ENCODE peak calls at places on chromosomes 11 and 22, in seven cellular contexts. O is PC-9; G is AG04450; D is CD8-positive, alpha-beta memory T cell; S is heart left ventricle; R is breast epithelium; F is endodermal cell. N is an unnamed sample.

GRCh38 chr11:77467993-77468392 is 5.9 kb downstream of the PAK1 start:
- DNase-seq in G (no peak), D (no peak), F (no peak), R (no peak), S (no peak), O (no peak), N (no peak)

GRCh38 chr11:116194156-116194904 is 578.5 kb downstream of the BUD13 start:
- DNase-seq in O (no peak), D (no peak), R (no peak), G (no peak), S (no peak), F (no peak), N (no peak)

GRCh38 chr11:128603752-128604472 is 16.6 kb upstream of the ETS1 start:
- DNase-seq in R (no peak), S (no peak), O (no peak), F (no peak), D (no peak), G (no peak), N (no peak)

GRCh38 chr11:131979364-131979763 is 608.9 kb downstream of the NTM start:
- DNase-seq in R (no peak), D (no peak), G (no peak), F (no peak), S (no peak), O (no peak), N (no peak)

GRCh38 chr11:130403301-130403804 is 25.1 kb downstream of the ADAMTS8 start:
- DNase-seq in S (peak; percentile 74), G (peak; percentile 90), R (no peak), O (peak; percentile 38), F (peak; percentile 69), D (no peak), N (peak; percentile 89)

GRCh38 chr11:125207866-125208425 is 43.4 kb downstream of the PKNOX2 start:
- DNase-seq in D (no peak), G (no peak), F (no peak), O (peak; percentile 63), S (no peak), R (no peak), N (no peak)

GRCh38 chr22:23305922-23306374 is 125.6 kb downstream of the BCR start:
- DNase-seq in G (no peak), R (peak; percentile 55), F (no peak), D (no peak), O (no peak), S (peak; percentile 88), N (peak; percentile 85)

GRCh38 chr22:44638966-44639739 is 62.9 kb upstream of the PRR5 start:
- DNase-seq in G (no peak), D (no peak), O (no peak), S (no peak), F (no peak), R (peak; percentile 61), N (peak; percentile 65)

GRCh38 chr22:32466496-32466895 is 2.2 kb upstream of the BPIFC start:
- DNase-seq in G (no peak), O (peak; percentile 73), S (no peak), F (no peak), R (no peak), D (no peak), N (no peak)

GRCh38 chr22:50730013-50730891 is 7.8 kb upstream of the ACR start:
- DNase-seq in G (no peak), D (no peak), R (peak; percentile 49), S (peak; percentile 59), O (no peak), F (no peak), N (peak; percentile 33)

GRCh38 chr22:30876925-30877553 is 91.5 kb downstream of the MORC2 start:
- DNase-seq in O (no peak), S (peak; percentile 58), F (no peak), R (no peak), G (no peak), D (no peak), N (peak; percentile 40)

GRCh38 chr22:43017525-43018290 is 2.8 kb upstream of the PACSIN2 start:
- DNase-seq in D (no peak), R (no peak), G (no peak), S (no peak), O (no peak), F (no peak), N (no peak)

GRCh38 chr22:43014876-43015676 is at the start of gene PACSIN2:
- DNase-seq in O (peak; percentile 97), D (peak; percentile 97), R (peak; percentile 100), F (peak; percentile 100), G (peak; percentile 96), S (peak; percentile 100), N (peak; percentile 99)

GRCh38 chr22:43014062-43014875 is 680 bp downstream of the PACSIN2 start:
- DNase-seq in O (peak; percentile 43), D (peak; percentile 46), R (peak; percentile 65), G (no peak), F (peak; percentile 83), S (peak; percentile 73), N (peak; percentile 86)

GRCh38 chr22:43013355-43014061 is 1.4 kb downstream of the PACSIN2 start:
- DNase-seq in F (no peak), O (peak; percentile 75), G (no peak), R (peak; percentile 59), D (no peak), S (no peak), N (no peak)

GRCh38 chr22:43015677-43016042 is 711 bp upstream of the PACSIN2 start:
- DNase-seq in S (no peak), F (no peak), O (no peak), G (no peak), D (no peak), R (no peak), N (no peak)
- H3K27ac ChIP-seq in S (peak overlapping the region; percentile 62), F (no peak overlapping the region), O (no peak overlapping the region), G (no peak overlapping the region), D (peak overlapping the region; percentile 82), R (peak overlapping the region; percentile 84), N (no peak overlapping the region)

GRCh38 chr22:37500745-37501144 is 14.6 kb upstream of the MFNG start:
- DNase-seq in S (no peak), R (no peak), F (no peak), D (no peak), G (no peak), O (no peak), N (no peak)

GRCh38 chr22:37502342-37503182 is 16.4 kb upstream of the MFNG start:
- DNase-seq in O (peak; percentile 94), D (peak; percentile 16), F (no peak), G (no peak), S (no peak), R (peak; percentile 78), N (no peak)

GRCh38 chr22:37499789-37500188 is 13.6 kb upstream of the MFNG start:
- DNase-seq in F (no peak), O (no peak), S (no peak), D (no peak), G (no peak), R (no peak), N (no peak)

GRCh38 chr22:37501610-37502341 is 15.6 kb upstream of the MFNG start:
- DNase-seq in O (no peak), G (peak; percentile 59), R (peak; percentile 80), D (no peak), F (no peak), S (no peak), N (peak; percentile 72)

DNA sequence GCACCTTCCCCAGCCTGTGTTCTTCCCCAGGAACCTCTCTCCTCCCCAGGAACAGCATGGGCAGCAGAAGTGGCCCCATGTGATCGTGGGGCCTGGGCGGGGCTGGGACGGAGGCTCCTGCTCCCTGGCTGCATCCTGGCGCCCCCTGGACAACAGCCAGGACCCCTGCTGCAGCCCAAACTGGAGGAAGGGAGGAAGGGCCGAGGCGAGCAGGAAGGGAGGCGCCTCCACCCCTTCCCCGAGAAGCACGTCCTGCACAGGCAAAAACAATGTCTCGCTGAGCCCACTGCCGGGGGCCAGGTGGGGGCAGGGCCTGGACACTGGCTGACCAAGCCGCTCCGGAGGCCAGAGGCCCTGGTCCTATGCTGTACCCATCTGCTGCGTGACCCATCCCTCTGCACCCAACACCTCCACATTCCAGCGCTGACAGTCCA is 15.0 kb upstream of the MFNG start:
- DNase-seq in O (no peak), F (no peak), R (no peak), D (no peak), G (no peak), S (peak; percentile 83), N (no peak)
- H3K4me3 ChIP-seq in O (no peak overlapping the region), F (no peak overlapping the region), R (peak overlapping the region; percentile 33), D (no peak overlapping the region), G (no peak overlapping the region), S (peak overlapping the region; percentile 7), N (no peak overlapping the region)

GRCh38 chr11:122205036-122205435 is 89.0 kb upstream of the BLID start:
- DNase-seq in F (no peak), D (no peak), S (no peak), G (no peak), R (no peak), O (no peak), N (no peak)

GRCh38 chr11:122202951-122203456 is 87.0 kb upstream of the BLID start:
- DNase-seq in O (no peak), G (peak; percentile 48), F (peak; percentile 92), R (peak; percentile 74), D (peak; percentile 0), S (peak; percentile 84), N (peak; percentile 80)

GRCh38 chr11:122204206-122204605 is 88.2 kb upstream of the BLID start:
- DNase-seq in O (no peak), D (no peak), F (no peak), G (no peak), S (no peak), R (no peak), N (no peak)

GRCh38 chr11:122201126-122201525 is 85.1 kb upstream of the BLID start:
- DNase-seq in O (no peak), G (no peak), D (no peak), S (no peak), F (no peak), R (no peak), N (no peak)

DNA sequence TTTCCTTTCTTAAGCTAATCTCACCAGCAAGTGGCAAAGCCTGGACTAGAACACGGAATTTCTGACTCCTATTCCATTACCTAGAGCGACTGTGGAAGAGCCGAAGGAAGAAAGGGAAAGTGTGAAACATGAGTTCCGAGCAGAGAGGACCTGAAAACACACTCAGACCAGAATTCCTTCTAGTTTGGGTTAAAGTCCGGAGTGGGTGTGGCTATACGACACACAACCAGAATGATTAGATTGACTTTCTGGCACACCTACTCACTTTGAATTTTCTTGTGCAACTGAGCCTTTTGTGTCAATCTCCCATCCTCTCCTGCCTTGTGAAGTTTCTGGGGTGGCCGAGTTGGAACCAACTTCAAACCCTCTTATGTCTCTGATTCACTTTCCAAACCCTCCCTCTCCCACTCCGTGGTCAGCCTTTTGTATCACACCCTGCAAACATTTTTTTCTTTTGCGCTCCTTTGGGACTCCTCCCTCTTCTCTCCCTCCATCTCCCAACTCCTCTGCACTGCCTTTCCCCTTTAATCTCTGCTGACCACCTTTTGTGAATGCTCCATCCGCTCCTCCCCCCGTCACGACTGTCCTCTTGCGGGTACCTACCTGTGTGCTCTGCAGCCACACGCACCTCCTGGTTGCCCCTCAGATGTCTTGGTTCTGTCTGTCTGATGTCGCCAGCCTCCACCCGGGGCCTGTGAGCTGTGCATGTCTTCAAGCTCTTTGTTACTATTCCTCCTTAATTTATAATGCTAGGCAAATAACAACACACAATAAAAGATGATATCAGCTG is 86.3 kb upstream of the BLID start:
- DNase-seq in F (no peak), D (no peak), S (peak; percentile 54), O (no peak), G (peak; percentile 45), R (no peak), N (no peak)
- H3K27ac ChIP-seq in F (no peak overlapping the region), D (no peak overlapping the region), S (peak overlapping the region; percentile 49), O (no peak overlapping the region), G (peak overlapping the region; percentile 79), R (peak overlapping the region; percentile 71), N (peak overlapping the region; percentile 46)

GRCh38 chr22:34587357-34588356 is 478.3 kb upstream of the ISX start:
- DNase-seq in O (no peak), G (no peak), R (no peak), F (no peak), D (no peak), S (no peak), N (no peak)

GRCh38 chr22:34592341-34592740 is 473.6 kb upstream of the ISX start:
- DNase-seq in S (no peak), F (no peak), D (no peak), O (no peak), R (no peak), G (no peak), N (no peak)

GRCh38 chr22:34588893-34589545 is 476.9 kb upstream of the ISX start:
- DNase-seq in O (no peak), D (no peak), F (peak; percentile 61), R (no peak), G (no peak), S (no peak), N (no peak)
- H3K4me3 ChIP-seq in O (no peak overlapping the region), D (no peak overlapping the region), F (no peak overlapping the region), R (no peak overlapping the region), G (no peak overlapping the region), S (no peak overlapping the region), N (no peak overlapping the region)

N was measured in aorta.